ENCODE peak calls at places on chromosomes 3 and 15, in seven cellular contexts. E, D, C, T, H, B and Q are unnamed samples.

GRCh38 chr15:84773716-84774115 is 25.3 kb downstream of the ZNF592 start:
- DNase-seq in B (no peak), D (no peak), C (no peak), T (no peak), E (no peak), H (no peak), Q (no peak)

GRCh38 chr3:187678869-187679268 is 8.7 kb upstream of the SST start:
- DNase-seq in H (peak; percentile 77), E (peak; percentile 55), D (peak; percentile 37), B (peak; percentile 13), C (peak; percentile 24), T (no peak), Q (no peak)

GRCh38 chr3:66405701-66406091 is 95.1 kb downstream of the LRIG1 start:
- DNase-seq in H (peak; percentile 89), T (no peak), D (peak; percentile 60), C (no peak), E (peak; percentile 86), B (peak; percentile 38), Q (no peak)

GRCh38 chr15:32651229-32651837 is 9.8 kb downstream of the SCG5 start:
- DNase-seq in H (peak; percentile 88), E (peak; percentile 69), T (no peak), B (peak; percentile 43), D (peak; percentile 55), C (no peak), Q (no peak)

GRCh38 chr3:151871639-151872468 is 1.6 kb upstream of the SUCNR1 start:
- DNase-seq in H (no peak), B (no peak), E (no peak), T (no peak), C (no peak), D (no peak), Q (no peak)

GRCh38 chr15:95287774-95288173 is 1042.7 kb upstream of the NR2F2 start:
- DNase-seq in E (peak; percentile 55), B (no peak), D (no peak), H (no peak), C (no peak), T (no peak), Q (no peak)

GRCh38 chr3:153379516-153379915 is 217.5 kb downstream of the RAP2B start:
- DNase-seq in E (peak; percentile 17), H (peak; percentile 48), C (no peak), T (no peak), D (no peak), B (no peak), Q (peak; percentile 11)

GRCh38 chr15:66819084-66819483 is 117.0 kb downstream of the SMAD6 start:
- DNase-seq in H (no peak), D (no peak), B (no peak), T (no peak), E (no peak), C (no peak), Q (no peak)

GRCh38 chr15:89034305-89034704 is 54.0 kb upstream of the ABHD2 start:
- DNase-seq in B (no peak), C (no peak), T (no peak), H (no peak), E (peak; percentile 23), D (no peak), Q (no peak)

GRCh38 chr15:43776718-43777292 is at the start of gene ELL3:
- DNase-seq in D (peak; percentile 61), T (peak; percentile 49), E (peak; percentile 79), H (peak; percentile 86), B (peak; percentile 61), C (peak; percentile 34), Q (no peak)

GRCh38 chr3:123749716-123750115 is 134.4 kb downstream of the MYLK start:
- DNase-seq in C (no peak), B (no peak), D (no peak), E (peak; percentile 73), H (peak; percentile 81), T (no peak), Q (peak; percentile 96)

GRCh38 chr3:72177075-72178050 is 392.4 kb upstream of the PROK2 start:
- DNase-seq in T (no peak), D (peak; percentile 51), E (peak; percentile 22), C (no peak), B (peak; percentile 52), H (peak; percentile 73), Q (no peak)

GRCh38 chr3:32568953-32569352 is 1.7 kb downstream of the DYNC1LI1 start:
- DNase-seq in E (no peak), C (no peak), D (no peak), H (no peak), T (no peak), B (no peak), Q (no peak)

GRCh38 chr3:129934234-129935123 is 40.0 kb upstream of the TRH start:
- DNase-seq in C (no peak), D (peak; percentile 37), B (no peak), H (peak; percentile 64), T (peak; percentile 28), E (peak; percentile 28), Q (no peak)

GRCh38 chr15:98903377-98904018 is 104.1 kb downstream of the PGPEP1L start:
- DNase-seq in T (no peak), E (peak; percentile 85), D (no peak), B (no peak), C (no peak), H (no peak), Q (no peak)

GRCh38 chr3:182902236-182902635 is 78.1 kb downstream of the DCUN1D1 start:
- DNase-seq in E (no peak), D (no peak), T (no peak), H (no peak), B (no peak), C (no peak), Q (no peak)

GRCh38 chr3:112632596-112632995 is 8.3 kb downstream of the CCDC80 start:
- DNase-seq in C (no peak), E (peak; percentile 62), H (no peak), D (no peak), T (no peak), B (no peak), Q (no peak)

GRCh38 chr3:188421151-188421821 is 267.3 kb downstream of the LPP start:
- DNase-seq in C (no peak), H (peak; percentile 76), T (no peak), B (no peak), E (peak; percentile 91), D (no peak), Q (peak; percentile 88)